ENCODE peak calls at places on chromosomes 6 and 20, in five cellular contexts. D is aorta; X is BE2C; S is CD8-positive, alpha-beta memory T cell; W is A673. A is an unnamed sample. For H3K9me3 and H3K27me3, the result is how much of the 10 kb centered on the place peaks cover.

GRCh38 chr6:3876866-3877265 is 27.7 kb downstream of the FAM50B start:
- DNase-seq in D (no peak), X (no peak), S (no peak), W (no peak), A (peak)

GRCh38 chr6:110581682-110582081 is 105.3 kb upstream of the SLC22A16 start:
- DNase-seq in D (no peak), X (no peak), S (no peak), W (peak), A (no peak)

GRCh38 chr6:85348643-85349042 is 101.2 kb upstream of the NT5E start:
- DNase-seq in D (no peak), X (no peak), S (no peak), W (no peak), A (no peak)

GRCh38 chr6:13186861-13187260 is 141.5 kb downstream of the TBC1D7 start:
- DNase-seq in D (no peak), X (no peak), S (no peak), W (no peak), A (no peak)

GRCh38 chr6:89597988-89598387 is 40.6 kb downstream of the LYRM2 start:
- DNase-seq in D (no peak), X (no peak), S (no peak), W (peak), A (peak)

GRCh38 chr6:90251295-90251992 is 45.2 kb downstream of the BACH2 start:
- DNase-seq in D (no peak), X (no peak), S (no peak), W (no peak), A (no peak)

GRCh38 chr6:47097092-47097945 is 55.2 kb upstream of the ADGRF1 start:
- DNase-seq in D (peak), X (peak), S (no peak), W (peak), A (peak)

GRCh38 chr20:64236137-64237088 is 19.1 kb upstream of the PCMTD2 start:
- DNase-seq in D (peak), X (no peak), S (no peak), W (no peak), A (no peak)

GRCh38 chr6:156752666-156753301 is 24.4 kb upstream of the ARID1B start:
- DNase-seq in D (peak), X (no peak), S (no peak), W (no peak), A (no peak)

GRCh38 chr6:53918854-53919253 is 124.0 kb downstream of the LRRC1 start:
- DNase-seq in D (no peak), X (no peak), S (no peak), W (no peak), A (no peak)

GRCh38 chr6:149179431-149179830 is 138.1 kb upstream of the TAB2 start:
- DNase-seq in D (no peak), X (no peak), S (no peak), W (no peak), A (no peak)

GRCh38 chr6:20791932-20792331 is 257.7 kb downstream of the CDKAL1 start:
- DNase-seq in D (no peak), X (no peak), S (no peak), W (peak), A (no peak)

GRCh38 chr6:38570750-38571149 is 69.0 kb downstream of the BTBD9 start:
- DNase-seq in D (no peak), X (no peak), S (no peak), W (peak), A (peak)

GRCh38 chr6:158987657-158988056 is 12.3 kb downstream of the RSPH3 start:
- DNase-seq in D (no peak), X (no peak), S (no peak), W (no peak), A (no peak)

GRCh38 chr6:45647341-45648138 is 269.8 kb upstream of the SUPT3H start:
- DNase-seq in D (no peak), X (no peak), S (no peak), W (no peak), A (no peak)

GRCh38 chr6:85537055-85537494 is 56.6 kb downstream of the SNX14 start:
- DNase-seq in D (no peak), X (no peak), S (no peak), W (peak), A (no peak)

GRCh38 chr6:143123081-143123480 is 62.4 kb downstream of the AIG1 start:
- DNase-seq in D (no peak), X (no peak), S (no peak), W (no peak), A (no peak)

DNA sequence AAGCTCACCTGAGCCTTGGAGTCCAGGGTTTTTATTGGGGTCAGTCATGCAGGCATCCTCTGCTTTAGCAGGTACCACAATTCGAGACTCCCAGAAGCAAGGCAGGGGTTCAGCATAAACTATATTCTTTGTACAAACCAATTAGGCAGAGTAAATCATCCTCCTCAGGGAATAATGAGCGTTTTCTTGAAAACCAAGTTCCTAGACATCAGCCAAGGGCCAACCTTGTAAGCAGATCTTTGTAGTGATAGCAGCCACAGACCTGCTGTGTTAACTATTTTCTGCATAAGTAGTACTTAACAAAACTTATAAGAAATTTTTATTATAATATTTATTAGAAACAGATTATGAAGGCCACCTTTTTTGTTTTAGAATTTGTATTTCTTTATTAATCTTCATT is 74.7 kb downstream of the STXBP5 start:
- DNase-seq in D (no peak), X (no peak), S (no peak), W (no peak), A (no peak)
- H3K9me3 ChIP-seq in D (under half), X (under half), S (under half), W (under half), A (under half)

DNA sequence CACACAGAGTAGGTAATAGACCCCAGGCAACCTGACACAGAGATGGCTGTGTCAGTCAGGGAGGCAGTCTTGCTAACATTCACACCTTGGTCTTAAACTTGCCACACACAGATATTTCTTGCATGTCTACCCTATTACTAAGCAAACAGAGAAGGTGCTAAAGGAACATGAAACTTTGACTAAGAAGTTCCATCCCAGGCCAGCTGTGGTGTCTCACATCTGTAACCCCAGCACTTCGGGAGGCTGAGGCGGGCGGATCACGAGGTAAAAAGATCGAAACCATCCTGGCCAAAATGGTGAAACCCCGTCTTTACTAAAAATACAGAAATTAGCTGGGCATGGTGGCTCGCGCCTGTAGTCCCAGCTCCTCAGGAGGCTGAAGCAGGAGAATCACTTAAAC is 222.4 kb upstream of the JARID2 start:
- DNase-seq in D (no peak), X (no peak), S (peak), W (no peak), A (no peak)
- H3K4me3 ChIP-seq in D (no peak), X (no peak), S (no peak), W (no peak), A (no peak)

DNA sequence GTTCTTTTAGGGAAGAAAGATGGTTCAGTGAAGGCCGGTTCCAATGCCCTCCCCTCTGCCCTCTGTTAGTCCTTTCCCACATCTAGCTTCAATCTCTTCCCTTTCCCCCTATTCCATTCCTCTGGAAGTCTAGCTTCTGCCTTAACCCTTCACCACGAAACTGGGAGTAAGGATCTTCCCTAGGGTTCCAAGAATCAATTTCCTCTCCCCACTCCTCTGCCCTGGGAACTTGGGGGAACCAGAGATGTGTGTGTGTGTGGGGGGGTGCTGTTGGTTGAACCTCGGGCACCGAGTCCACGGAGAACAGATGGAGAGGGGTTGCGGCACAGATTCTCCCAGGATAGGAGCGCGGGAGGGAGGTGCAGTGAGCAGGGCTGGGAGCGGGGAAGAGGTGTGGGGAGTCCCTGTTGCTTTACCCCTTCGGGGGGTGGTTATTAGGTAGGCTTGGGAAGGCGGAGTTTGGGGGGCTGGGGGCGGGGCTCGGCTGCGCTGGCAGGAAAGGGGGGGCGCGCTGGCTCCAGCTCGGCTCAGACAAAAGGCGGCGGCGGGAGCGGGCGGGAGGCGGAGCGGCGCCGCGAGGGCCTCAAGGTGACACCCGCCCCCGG is at the start of gene TMEM151B:
- DNase-seq in D (no peak), X (no peak), S (no peak), W (peak), A (no peak)
- H3K27me3 ChIP-seq in D (under half), X (under half), S (half or more), W (under half), A (under half)

DNA sequence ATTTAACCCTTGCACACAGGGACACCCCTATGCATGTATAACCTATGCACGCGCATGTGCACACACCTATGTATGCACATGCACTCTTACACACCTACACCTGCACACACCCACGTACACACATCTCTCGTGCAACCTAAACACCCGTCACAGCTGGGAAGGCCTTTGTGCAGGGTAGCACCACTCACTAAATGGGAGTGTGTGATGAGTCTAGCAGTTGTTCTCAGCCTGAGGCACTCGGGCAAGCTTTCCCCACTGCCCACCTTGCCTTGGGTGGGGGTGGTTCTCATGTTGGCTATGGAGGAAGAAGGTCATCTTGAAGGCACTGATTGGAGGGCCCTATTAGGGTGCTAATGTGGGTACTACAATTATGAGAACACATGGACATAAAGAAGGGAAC is 85.8 kb downstream of the DLL1 start:
- DNase-seq in D (no peak), X (no peak), S (no peak), W (no peak), A (no peak)
- H3K9me3 ChIP-seq in D (under half), X (under half), S (under half), W (under half), A (under half)